ENCODE peak calls at places on chromosomes 16 and 17, in six cellular contexts. O is WTC11, A is K562, P is GM12878, T is HepG2, B is H1. J is an unnamed sample.

GRCh38 chr16:19868421-19868820 is 16.2 kb downstream of the GPRC5B start:
- DNase-seq in O (no peak), A (no peak), P (no peak), T (no peak), B (no peak), J (no peak)

GRCh38 chr16:49639739-49640388 is 216.0 kb downstream of the ZNF423 start:
- DNase-seq in O (peak), A (no peak), P (no peak), T (peak), B (peak), J (no peak)

GRCh38 chr17:55641559-55642160 is 81.0 kb downstream of the TMEM100 start:
- DNase-seq in O (peak), A (peak), P (no peak), T (peak), B (peak), J (peak)

GRCh38 chr16:12971216-12971615 is 69.8 kb downstream of the SHISA9 start:
- DNase-seq in O (no peak), A (peak), P (no peak), T (no peak), B (peak), J (no peak)

GRCh38 chr16:79093554-79093967 is 507.0 kb downstream of the MAF start:
- DNase-seq in O (no peak), A (peak), P (no peak), T (no peak), B (no peak), J (no peak)

GRCh38 chr17:78559749-78560368 is 17.3 kb downstream of the DNAH17 start:
- DNase-seq in O (peak), A (peak), P (no peak), T (no peak), B (peak), J (peak)

GRCh38 chr16:11129378-11129781 is 126.6 kb downstream of the SOCS1 start:
- DNase-seq in O (no peak), A (peak), P (no peak), T (no peak), B (no peak), J (no peak)

GRCh38 chr16:10521681-10522274 is 58.6 kb downstream of the EMP2 start:
- DNase-seq in O (peak), A (peak), P (no peak), T (peak), B (no peak), J (peak)

GRCh38 chr17:40612510-40613244 is 34.9 kb downstream of the SMARCE1 start:
- DNase-seq in O (no peak), A (no peak), P (no peak), T (no peak), B (no peak), J (no peak)

GRCh38 chr17:49576121-49576905 is 642 bp downstream of the NXPH3 start:
- DNase-seq in O (peak), A (peak), P (no peak), T (no peak), B (no peak), J (no peak)

GRCh38 chr16:75575976-75576375 is 9.8 kb downstream of the GABARAPL2 start:
- DNase-seq in O (no peak), A (no peak), P (no peak), T (no peak), B (no peak), J (no peak)

GRCh38 chr16:59905628-59906027 is 1171.5 kb upstream of the GOT2 start:
- DNase-seq in O (no peak), A (no peak), P (no peak), T (no peak), B (no peak), J (no peak)

GRCh38 chr17:33302394-33302793 is 9.3 kb upstream of the ASIC2 start:
- DNase-seq in O (no peak), A (no peak), P (no peak), T (no peak), B (no peak), J (no peak)

GRCh38 chr16:77457046-77457445 is 22.2 kb upstream of the ADAMTS18 start:
- DNase-seq in O (no peak), A (no peak), P (no peak), T (no peak), B (no peak), J (no peak)

GRCh38 chr17:12041316-12041715 is 20.6 kb downstream of the MAP2K4 start:
- DNase-seq in O (no peak), A (no peak), P (no peak), T (no peak), B (no peak), J (peak)

GRCh38 chr17:74773871-74774286 is 2.3 kb downstream of the NAT9 start:
- DNase-seq in O (no peak), A (no peak), P (no peak), T (peak), B (no peak), J (no peak)

GRCh38 chr17:45436625-45437460 is 4.2 kb upstream of the ARHGAP27 start:
- DNase-seq in O (no peak), A (no peak), P (no peak), T (no peak), B (no peak), J (no peak)

GRCh38 chr17:65418622-65419021 is 142.8 kb downstream of the AXIN2 start:
- DNase-seq in O (no peak), A (no peak), P (no peak), T (no peak), B (no peak), J (no peak)

GRCh38 chr16:50680907-50681885 is at the start of gene SNX20:
- DNase-seq in O (no peak), A (no peak), P (peak), T (no peak), B (no peak), J (no peak)

GRCh38 chr16:30395155-30395991 is at the start of gene ZNF48:
- DNase-seq in O (peak), A (peak), P (no peak), T (peak), B (no peak), J (peak)

GRCh38 chr16:26413780-26414179 is 652.9 kb upstream of the C16orf82 start:
- DNase-seq in O (no peak), A (no peak), P (no peak), T (no peak), B (no peak), J (no peak)

GRCh38 chr17:66492500-66493123 is 190.2 kb downstream of the PRKCA start:
- DNase-seq in O (no peak), A (no peak), P (no peak), T (no peak), B (no peak), J (no peak)

GRCh38 chr17:74962622-74963394 is 9.8 kb downstream of the HID1 start:
- DNase-seq in O (no peak), A (no peak), P (no peak), T (no peak), B (no peak), J (no peak)

GRCh38 chr16:3954411-3954921 is 74.0 kb upstream of the CREBBP start:
- DNase-seq in O (no peak), A (no peak), P (no peak), T (peak), B (no peak), J (no peak)
- TF ChIP-seq ATF3 in O (no peak), A (no peak), P (no peak), T (no peak), B (no peak), J (no peak)

GRCh38 chr17:72927760-72928159 is 164.7 kb downstream of the SLC39A11 start:
- DNase-seq in O (no peak), A (no peak), P (no peak), T (no peak), B (no peak), J (no peak)

GRCh38 chr17:72931635-72932034 is 160.9 kb downstream of the SLC39A11 start:
- DNase-seq in O (no peak), A (no peak), P (peak), T (no peak), B (no peak), J (no peak)

GRCh38 chr17:72928454-72929136 is 163.9 kb downstream of the SLC39A11 start:
- DNase-seq in O (no peak), A (no peak), P (no peak), T (peak), B (no peak), J (no peak)

GRCh38 chr17:72930031-72930430 is 162.5 kb downstream of the SLC39A11 start:
- DNase-seq in O (no peak), A (no peak), P (no peak), T (no peak), B (no peak), J (no peak)

DNA sequence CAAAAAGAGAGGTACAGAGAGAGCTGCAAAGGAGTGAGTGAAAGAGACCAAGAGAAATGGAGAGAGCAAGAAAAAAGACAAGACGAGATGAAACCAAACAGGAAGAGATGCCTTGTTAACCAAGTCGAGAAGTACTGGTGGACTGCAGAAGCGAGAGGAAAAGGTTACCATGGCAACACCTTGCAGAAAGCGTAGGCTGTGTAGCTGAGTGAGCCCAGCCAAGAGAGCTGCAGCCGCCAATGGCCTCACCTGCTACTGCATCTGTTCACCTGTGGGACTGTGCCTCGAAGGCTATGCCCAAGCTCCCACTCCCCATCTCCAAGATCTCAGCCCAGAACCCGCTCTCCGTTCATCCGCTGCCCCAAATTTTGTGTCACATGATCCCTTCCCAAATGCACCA is 161.3 kb downstream of the SLC39A11 start:
- DNase-seq in O (no peak), A (no peak), P (peak), T (no peak), B (no peak), J (no peak)
- TF ChIP-seq ATF3 in O (no peak), A (no peak), P (no peak), T (no peak), B (no peak), J (no peak)

GRCh38 chr17:41966453-41967140 is at the start of gene CNP:
- DNase-seq in O (peak), A (peak), P (peak), T (peak), B (no peak), J (peak)

GRCh38 chr17:41965694-41966375 is 760 bp upstream of the CNP start:
- DNase-seq in O (peak), A (peak), P (no peak), T (peak), B (no peak), J (peak)

GRCh38 chr17:41968676-41969075 is 2.1 kb downstream of the CNP start:
- DNase-seq in O (no peak), A (no peak), P (no peak), T (no peak), B (no peak), J (no peak)

GRCh38 chr17:41967921-41968578 is 1.5 kb downstream of the CNP start:
- DNase-seq in O (no peak), A (no peak), P (no peak), T (no peak), B (no peak), J (no peak)

DNA sequence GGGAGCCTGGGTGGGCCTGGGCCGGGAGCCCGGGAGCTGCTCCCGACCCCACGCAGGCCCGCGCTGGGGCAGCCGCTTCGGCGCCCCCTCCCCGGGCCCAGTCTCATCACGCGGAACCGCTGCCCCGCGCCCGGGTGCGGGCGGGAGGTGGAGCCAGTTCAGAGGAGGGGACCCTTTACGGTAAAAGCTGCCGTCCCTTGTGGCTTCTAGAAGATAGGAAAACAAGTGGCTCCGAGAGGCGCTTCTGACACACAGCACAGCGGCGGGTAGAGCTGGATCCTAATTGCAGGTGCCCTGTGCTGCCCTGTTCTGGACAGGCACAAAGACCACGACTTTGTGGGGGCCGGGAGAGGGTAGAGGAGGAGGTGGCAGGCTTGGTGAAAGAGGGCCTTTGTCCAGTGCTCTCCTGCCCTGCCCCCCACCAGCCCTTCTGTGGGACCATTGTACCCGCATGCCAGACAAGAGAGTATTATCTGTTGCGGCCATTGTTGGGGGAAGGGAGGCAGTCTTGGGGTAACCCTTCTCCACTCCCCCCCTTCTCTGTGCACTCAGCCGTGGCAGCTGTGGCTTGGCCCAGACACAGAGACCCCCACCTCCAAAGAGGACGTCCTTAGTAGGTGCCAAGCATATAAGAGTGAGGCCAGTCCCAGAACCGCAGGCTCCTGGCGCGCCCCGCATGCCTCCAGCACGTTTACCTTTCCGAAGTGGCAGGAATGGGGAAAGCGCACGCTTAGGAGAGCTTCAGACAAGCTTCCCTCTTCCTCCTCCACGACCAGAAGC is 736 bp downstream of the CNP start:
- DNase-seq in O (peak), A (peak), P (no peak), T (peak), B (no peak), J (peak)
- TF ChIP-seq ATF3 in O (no peak), A (no peak), P (no peak), T (no peak), B (no peak), J (no peak)

GRCh38 chr16:89821438-89822187 is 5.2 kb upstream of the FANCA start:
- DNase-seq in O (no peak), A (no peak), P (no peak), T (peak), B (no peak), J (no peak)
- TF ChIP-seq ATF3 in O (no peak), A (no peak), P (no peak), T (no peak), B (no peak), J (no peak)

DNA sequence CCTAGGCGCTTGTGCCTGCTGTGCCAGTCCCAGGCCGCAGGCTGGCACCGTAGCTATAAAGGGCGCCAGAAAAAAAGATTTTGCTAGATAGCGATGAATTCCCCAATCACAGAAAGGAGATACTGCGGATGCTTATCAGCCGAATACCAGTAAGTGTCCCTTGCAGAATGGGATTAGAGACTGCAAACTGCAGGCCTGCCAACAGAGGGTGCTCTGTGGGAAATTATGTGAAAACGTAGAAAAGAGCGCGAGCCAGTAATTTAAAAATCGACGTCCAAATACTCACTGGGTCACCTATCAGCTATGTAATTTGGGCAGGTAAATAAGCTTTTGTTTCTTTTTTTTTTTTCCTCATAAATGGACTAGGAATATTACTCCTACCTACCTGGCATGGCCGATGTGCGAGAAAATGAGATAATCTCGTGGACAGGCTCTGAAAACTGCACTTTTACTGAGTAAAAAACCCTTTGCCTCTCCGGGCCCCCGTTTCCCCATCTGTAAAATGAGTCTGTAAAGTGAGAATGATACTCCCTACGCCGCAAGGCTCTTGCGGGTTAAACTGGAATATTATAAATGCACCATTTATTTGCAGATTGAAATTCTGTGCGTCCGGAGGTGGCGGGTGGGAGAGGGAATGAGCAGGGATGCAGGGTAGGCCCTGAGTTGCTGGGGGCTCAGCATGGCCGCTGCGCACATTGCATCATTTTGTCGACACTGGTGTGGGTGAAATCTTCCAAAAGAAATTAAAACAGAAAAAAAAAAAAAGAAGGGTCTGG is 1.2 kb upstream of the COG1 start:
- DNase-seq in O (peak), A (peak), P (no peak), T (peak), B (no peak), J (peak)
- TF ChIP-seq ATF3 in O (no peak), A (peak), P (no peak), T (no peak), B (no peak), J (no peak)

GRCh38 chr17:51029568-51030463 is 90.9 kb downstream of the SPAG9 start:
- DNase-seq in O (no peak), A (no peak), P (no peak), T (no peak), B (no peak), J (no peak)
- TF ChIP-seq ATF3 in O (no peak), A (no peak), P (no peak), T (no peak), B (no peak), J (no peak)

GRCh38 chr16:1078579-1079021 is 6.1 kb downstream of the SSTR5 start:
- DNase-seq in O (no peak), A (no peak), P (no peak), T (peak), B (no peak), J (no peak)
- TF ChIP-seq ATF3 in O (no peak), A (no peak), P (no peak), T (peak), B (no peak), J (no peak)

GRCh38 chr16:2295056-2295798 is 27.3 kb upstream of the RNPS1 start:
- DNase-seq in O (no peak), A (no peak), P (peak), T (no peak), B (no peak), J (no peak)

GRCh38 chr16:2298621-2299020 is 30.7 kb upstream of the RNPS1 start:
- DNase-seq in O (no peak), A (no peak), P (no peak), T (no peak), B (no peak), J (no peak)

GRCh38 chr16:2299121-2299914 is 31.4 kb upstream of the RNPS1 start:
- DNase-seq in O (no peak), A (no peak), P (no peak), T (no peak), B (no peak), J (no peak)

GRCh38 chr16:2297506-2297860 is 29.6 kb upstream of the RNPS1 start:
- DNase-seq in O (no peak), A (no peak), P (no peak), T (no peak), B (no peak), J (no peak)

DNA sequence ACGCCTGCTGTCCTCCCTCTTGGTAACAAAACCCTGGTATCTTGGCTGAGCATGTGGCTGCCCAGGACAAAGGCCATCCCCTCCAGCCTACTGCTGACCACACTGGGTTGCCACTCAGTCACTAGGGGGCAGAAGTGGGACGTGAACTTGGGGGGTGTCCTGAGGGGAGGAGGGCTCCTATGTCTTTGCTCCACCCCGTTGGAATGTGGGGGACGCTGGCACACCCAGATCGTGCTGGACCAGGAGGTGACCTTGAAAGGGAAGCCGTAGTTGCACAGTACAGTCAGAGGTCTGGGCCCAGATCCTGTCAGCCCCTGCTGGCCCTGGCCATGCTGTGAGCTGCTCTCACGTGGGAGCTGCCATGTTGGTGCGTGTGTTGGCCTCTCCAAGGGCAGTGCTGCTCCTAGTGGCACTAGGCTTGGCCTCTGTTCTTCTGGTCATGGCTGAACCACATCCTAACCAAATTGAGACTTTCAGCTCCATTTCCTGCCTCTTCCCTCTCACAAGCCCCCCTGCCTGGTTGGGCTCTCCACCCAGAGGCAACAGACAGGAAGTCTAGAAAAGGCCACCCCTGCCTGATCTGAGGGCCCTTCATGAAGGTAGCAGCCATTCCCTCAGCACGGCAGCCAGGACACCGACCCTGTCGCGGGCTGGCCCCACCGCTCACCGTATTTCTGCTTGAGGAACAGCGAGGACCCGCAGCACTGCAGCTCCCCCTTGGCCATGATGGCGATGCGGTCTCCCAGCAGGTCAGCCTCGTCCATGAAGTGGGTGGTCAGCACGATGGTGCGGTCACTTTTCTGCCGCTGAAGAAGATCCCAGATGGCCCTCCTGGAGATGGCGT is 29.0 kb upstream of the RNPS1 start:
- DNase-seq in O (peak), A (peak), P (no peak), T (peak), B (peak), J (peak)
- TF ChIP-seq ATF3 in O (no peak), A (no peak), P (no peak), T (no peak), B (no peak), J (no peak)

GRCh38 chr17:16419074-16419928 is 3.9 kb downstream of the TRPV2 start:
- DNase-seq in O (no peak), A (peak), P (peak), T (peak), B (no peak), J (no peak)
- TF ChIP-seq ATF3 in O (no peak), A (peak), P (no peak), T (no peak), B (no peak), J (no peak)

GRCh38 chr16:70253291-70254094 is 1.8 kb upstream of the EXOSC6 start:
- DNase-seq in O (peak), A (peak), P (no peak), T (peak), B (no peak), J (peak)
- TF ChIP-seq ATF3 in O (no peak), A (no peak), P (no peak), T (no peak), B (no peak), J (no peak)